ENCODE peak calls at places on chromosomes 6 and 20, in four cellular contexts. X is retina, G is cardiac fibroblast, V is thoracic aorta. B is an unnamed sample.

GRCh38 chr6:105045546-105045945 is 88.6 kb downstream of the LIN28B start:
- DNase-seq in V (no peak), G (peak; percentile 78), X (no peak), B (no peak)

GRCh38 chr6:31771992-31772358 is 5.2 kb downstream of the VWA7 start:
- DNase-seq in V (no peak), X (no peak), G (peak; percentile 38), B (peak; percentile 73)

GRCh38 chr6:166162599-166163342 is 4.9 kb downstream of the TBXT start:
- DNase-seq in X (no peak), V (no peak), G (no peak), B (no peak)

GRCh38 chr6:47419621-47420020 is 58.0 kb upstream of the CD2AP start:
- DNase-seq in X (no peak), G (no peak), V (no peak), B (no peak)

GRCh38 chr6:44172759-44173500 is 14.3 kb downstream of the CAPN11 start:
- DNase-seq in V (peak; percentile 71), X (peak; percentile 87), G (peak; percentile 80), B (peak; percentile 85)

GRCh38 chr6:13848553-13849150 is 34.3 kb upstream of the MCUR1 start:
- DNase-seq in V (no peak), X (no peak), G (no peak), B (no peak)

GRCh38 chr6:7528565-7528964 is 12.9 kb upstream of the DSP start:
- DNase-seq in V (no peak), G (peak; percentile 88), X (no peak), B (no peak)

GRCh38 chr6:142696689-142697088 is 248.3 kb downstream of the HIVEP2 start:
- DNase-seq in G (peak; percentile 27), X (no peak), V (no peak), B (no peak)

GRCh38 chr6:169215201-169215661 is 38.4 kb downstream of the THBS2 start:
- DNase-seq in V (no peak), G (peak; percentile 45), X (no peak), B (no peak)

GRCh38 chr6:138485005-138485545 is 14.2 kb downstream of the NHSL1 start:
- DNase-seq in V (no peak), X (peak; percentile 52), G (peak; percentile 2), B (no peak)

GRCh38 chr20:33693741-33694645 is 7.8 kb upstream of the E2F1 start:
- DNase-seq in V (no peak), G (no peak), X (peak; percentile 82), B (no peak)

GRCh38 chr6:74578339-74578738 is 627.5 kb downstream of the COL12A1 start:
- DNase-seq in X (no peak), G (peak; percentile 77), V (no peak), B (peak; percentile 45)

GRCh38 chr20:54088430-54088829 is 18.0 kb upstream of the BCAS1 start:
- DNase-seq in X (no peak), V (no peak), G (no peak), B (no peak)